ENCODE peak calls at places on chromosome 7, in nine cellular contexts. Z is astrocyte, Y is fibroblast of villous mesenchyme, O is WERI-Rb-1, V is kidney epithelial cell, A is heart left ventricle, R is A549, M is astrocyte of the cerebellum, T is heart right ventricle. K is an unnamed sample.

GRCh38 chr7:73941836-73942551 is 81.0 kb downstream of the TMEM270 start:
- DNase-seq in Z (peak), Y (no peak), O (no peak), V (peak), A (no peak), R (peak), M (peak), T (no peak), K (peak)

GRCh38 chr7:66877577-66878300 is 43.3 kb upstream of the TMEM248 start:
- DNase-seq in Z (no peak), Y (peak), O (no peak), V (no peak), A (no peak), R (no peak), M (no peak), T (no peak), K (no peak)

GRCh38 chr7:47606176-47606575 is 24.3 kb upstream of the TNS3 start:
- DNase-seq in Z (no peak), Y (no peak), O (no peak), V (no peak), A (no peak), R (no peak), M (no peak), T (no peak), K (no peak)

GRCh38 chr7:65832281-65832680 is 40.6 kb upstream of the VKORC1L1 start:
- DNase-seq in Z (peak), Y (peak), O (no peak), V (peak), A (no peak), R (peak), M (peak), T (no peak), K (peak)

GRCh38 chr7:150451833-150452431 is 1.5 kb downstream of the GIMAP8 start:
- DNase-seq in Z (no peak), Y (no peak), O (no peak), V (no peak), A (peak), R (no peak), M (no peak), T (no peak), K (no peak)

GRCh38 chr7:24368161-24368560 is 84.2 kb downstream of the NPY start:
- DNase-seq in Z (no peak), Y (no peak), O (no peak), V (no peak), A (no peak), R (no peak), M (no peak), T (no peak), K (no peak)

GRCh38 chr7:130365511-130366441 is 14.5 kb upstream of the CPA1 start:
- DNase-seq in Z (peak), Y (peak), O (peak), V (peak), A (no peak), R (no peak), M (peak), T (no peak), K (peak)

GRCh38 chr7:123616244-123616643 is 14.6 kb downstream of the ASB15 start:
- DNase-seq in Z (no peak), Y (peak), O (no peak), V (no peak), A (no peak), R (no peak), M (no peak), T (no peak), K (peak)

GRCh38 chr7:43314379-43315158 is 202.1 kb downstream of the HECW1 start:
- DNase-seq in Z (no peak), Y (no peak), O (no peak), V (no peak), A (no peak), R (no peak), M (no peak), T (no peak), K (no peak)

GRCh38 chr7:155804431-155804831 is 7.8 kb downstream of the SHH start:
- DNase-seq in Z (no peak), Y (no peak), O (no peak), V (no peak), A (no peak), R (no peak), M (no peak), T (no peak), K (no peak)

GRCh38 chr7:108824840-108825540 is 255.3 kb downstream of the DNAJB9 start:
- DNase-seq in Z (peak), Y (peak), O (no peak), V (peak), A (peak), R (peak), M (peak), T (peak), K (peak)

GRCh38 chr7:74355091-74355490 is 65.9 kb downstream of the CLIP2 start:
- DNase-seq in Z (peak), Y (peak), O (no peak), V (peak), A (peak), R (peak), M (peak), T (no peak), K (peak)

GRCh38 chr7:30750574-30751256 is 1.2 kb upstream of the INMT start:
- DNase-seq in Z (peak), Y (peak), O (no peak), V (no peak), A (peak), R (no peak), M (peak), T (peak), K (peak)

GRCh38 chr7:94008537-94008936 is 4.4 kb upstream of the BET1 start:
- DNase-seq in Z (peak), Y (no peak), O (no peak), V (peak), A (no peak), R (no peak), M (no peak), T (no peak), K (no peak)

GRCh38 chr7:54985405-54986360 is 33.1 kb upstream of the EGFR start:
- DNase-seq in Z (peak), Y (peak), O (no peak), V (peak), A (no peak), R (peak), M (peak), T (no peak), K (peak)

GRCh38 chr7:141483044-141483443 is 68.2 kb upstream of the AGK start:
- DNase-seq in Z (no peak), Y (no peak), O (no peak), V (no peak), A (no peak), R (peak), M (no peak), T (no peak), K (no peak)

GRCh38 chr7:128891942-128892269 is 18.6 kb downstream of the KCP start:
- DNase-seq in Z (no peak), Y (no peak), O (no peak), V (no peak), A (peak), R (no peak), M (no peak), T (no peak), K (no peak)

GRCh38 chr7:37011151-37011890 is 287.0 kb upstream of the AOAH start:
- DNase-seq in Z (no peak), Y (no peak), O (no peak), V (no peak), A (no peak), R (no peak), M (no peak), T (no peak), K (no peak)

GRCh38 chr7:19118896-19119301 is 1.5 kb upstream of the TWIST1 start:
- DNase-seq in Z (no peak), Y (no peak), O (peak), V (no peak), A (no peak), R (no peak), M (no peak), T (peak), K (no peak)

GRCh38 chr7:16416289-16417282 is 4.8 kb downstream of the CRPPA start:
- DNase-seq in Z (peak), Y (peak), O (no peak), V (no peak), A (no peak), R (no peak), M (peak), T (no peak), K (peak)

GRCh38 chr7:149144996-149145850 is 2.0 kb upstream of the ZNF398 start:
- DNase-seq in Z (no peak), Y (no peak), O (no peak), V (no peak), A (no peak), R (no peak), M (no peak), T (no peak), K (no peak)

GRCh38 chr7:146057958-146058357 is 58.6 kb upstream of the CNTNAP2 start:
- DNase-seq in Z (no peak), Y (no peak), O (no peak), V (no peak), A (no peak), R (no peak), M (no peak), T (no peak), K (no peak)

GRCh38 chr7:149409889-149410288 is 51.0 kb downstream of the ZNF777 start:
- DNase-seq in Z (no peak), Y (no peak), O (no peak), V (no peak), A (no peak), R (no peak), M (no peak), T (no peak), K (no peak)

GRCh38 chr7:39678935-39679690 is 55.7 kb downstream of the RALA start:
- DNase-seq in Z (no peak), Y (peak), O (no peak), V (no peak), A (no peak), R (no peak), M (no peak), T (no peak), K (peak)

GRCh38 chr7:81367335-81367801 is 402.5 kb downstream of the HGF start:
- DNase-seq in Z (peak), Y (peak), O (no peak), V (no peak), A (peak), R (no peak), M (peak), T (no peak), K (peak)

GRCh38 chr7:104967595-104967994 is 46.4 kb upstream of the KMT2E start:
- DNase-seq in Z (peak), Y (no peak), O (no peak), V (no peak), A (no peak), R (no peak), M (no peak), T (no peak), K (peak)

GRCh38 chr7:17646181-17646956 is 293.9 kb downstream of the SNX13 start:
- DNase-seq in Z (peak), Y (peak), O (no peak), V (no peak), A (no peak), R (peak), M (peak), T (no peak), K (peak)

GRCh38 chr7:17651296-17651695 is 289.0 kb downstream of the SNX13 start:
- DNase-seq in Z (no peak), Y (no peak), O (no peak), V (no peak), A (no peak), R (no peak), M (no peak), T (no peak), K (peak)

GRCh38 chr7:17654940-17655339 is 285.4 kb downstream of the SNX13 start:
- DNase-seq in Z (no peak), Y (no peak), O (no peak), V (no peak), A (no peak), R (no peak), M (no peak), T (no peak), K (no peak)

DNA sequence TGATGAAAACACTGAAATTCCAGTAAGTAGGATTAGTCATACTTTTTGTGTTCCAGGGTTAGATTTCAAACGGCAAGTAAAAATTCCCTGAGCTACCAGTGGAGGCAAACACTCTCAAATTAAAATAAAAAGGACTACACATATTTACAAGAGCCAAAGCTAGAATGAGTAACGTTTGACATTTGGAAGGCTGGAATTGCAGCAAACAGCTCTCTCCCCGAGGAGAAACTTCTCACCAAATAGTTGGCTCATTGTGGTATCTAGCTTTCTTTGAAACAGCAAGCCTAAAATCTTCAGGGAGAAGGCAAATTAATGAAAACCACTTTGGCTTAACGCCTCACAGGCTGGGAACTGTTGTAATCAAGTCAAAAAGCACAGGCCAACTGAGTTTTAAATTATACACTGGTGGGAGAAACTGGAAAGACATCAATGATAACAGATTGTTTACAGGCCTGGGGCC is 288.3 kb downstream of the SNX13 start:
- DNase-seq in Z (peak), Y (peak), O (no peak), V (no peak), A (no peak), R (peak), M (peak), T (no peak), K (peak)
- TF ChIP-seq CTCF in Z (peak), Y (peak), O (no peak), V (peak), A (no peak), R (peak), M (peak), T (no peak), K (peak)

DNA sequence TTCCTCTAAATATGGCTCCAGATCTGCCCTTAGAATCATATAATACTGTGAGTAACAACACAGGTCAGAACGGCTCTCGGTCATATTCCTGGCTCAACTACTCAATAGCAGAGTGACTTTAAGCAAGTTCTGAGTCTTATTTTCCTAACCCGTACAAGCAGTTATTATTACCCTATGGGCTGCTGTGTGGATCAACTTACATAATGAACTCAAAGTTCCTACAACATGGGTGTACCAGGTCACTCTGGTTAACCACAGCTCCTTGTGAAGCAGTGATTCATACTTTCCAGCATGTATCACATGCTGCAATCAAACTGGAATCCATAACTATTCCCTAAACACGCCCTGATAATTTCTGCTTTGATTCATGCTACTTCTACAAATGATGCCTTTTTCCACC is 107.3 kb downstream of the LRRN3 start:
- DNase-seq in Z (peak), Y (peak), O (no peak), V (peak), A (no peak), R (peak), M (peak), T (no peak), K (peak)
- H3K4me3 ChIP-seq in Z (no peak), Y (no peak), O (no peak), V (no peak), A (no peak), R (no peak), M (no peak), T (no peak), K (no peak)

GRCh38 chr7:157412021-157412443 is 75.2 kb downstream of the DNAJB6 start:
- DNase-seq in Z (peak), Y (peak), O (no peak), V (no peak), A (no peak), R (no peak), M (peak), T (no peak), K (peak)

GRCh38 chr7:157409753-157410727 is 73.2 kb downstream of the DNAJB6 start:
- DNase-seq in Z (no peak), Y (no peak), O (no peak), V (no peak), A (no peak), R (no peak), M (no peak), T (peak), K (no peak)

GRCh38 chr7:157412491-157413180 is 75.8 kb downstream of the DNAJB6 start:
- DNase-seq in Z (no peak), Y (no peak), O (no peak), V (no peak), A (no peak), R (no peak), M (no peak), T (no peak), K (no peak)

GRCh38 chr7:157410831-157411556 is 74.2 kb downstream of the DNAJB6 start:
- DNase-seq in Z (no peak), Y (no peak), O (no peak), V (no peak), A (no peak), R (no peak), M (no peak), T (no peak), K (no peak)

GRCh38 chr7:157411580-157411979 is 74.8 kb downstream of the DNAJB6 start:
- DNase-seq in Z (no peak), Y (no peak), O (no peak), V (no peak), A (no peak), R (no peak), M (no peak), T (no peak), K (no peak)
- TF ChIP-seq CTCF in Z (no peak), Y (no peak), O (no peak), V (no peak), A (no peak), R (no peak), M (no peak), T (no peak), K (no peak)

GRCh38 chr7:1503816-1504775 is at the start of gene INTS1:
- DNase-seq in Z (peak), Y (peak), O (peak), V (peak), A (peak), R (peak), M (peak), T (peak), K (peak)

GRCh38 chr7:1508277-1508758 is 4.1 kb upstream of the INTS1 start:
- DNase-seq in Z (no peak), Y (no peak), O (no peak), V (no peak), A (no peak), R (no peak), M (no peak), T (no peak), K (no peak)

GRCh38 chr7:1502845-1503244 is 1.3 kb downstream of the INTS1 start:
- DNase-seq in Z (no peak), Y (no peak), O (no peak), V (no peak), A (no peak), R (no peak), M (no peak), T (no peak), K (no peak)

GRCh38 chr7:1503390-1503789 is 799 bp downstream of the INTS1 start:
- DNase-seq in Z (no peak), Y (no peak), O (no peak), V (no peak), A (no peak), R (no peak), M (no peak), T (peak), K (no peak)

DNA sequence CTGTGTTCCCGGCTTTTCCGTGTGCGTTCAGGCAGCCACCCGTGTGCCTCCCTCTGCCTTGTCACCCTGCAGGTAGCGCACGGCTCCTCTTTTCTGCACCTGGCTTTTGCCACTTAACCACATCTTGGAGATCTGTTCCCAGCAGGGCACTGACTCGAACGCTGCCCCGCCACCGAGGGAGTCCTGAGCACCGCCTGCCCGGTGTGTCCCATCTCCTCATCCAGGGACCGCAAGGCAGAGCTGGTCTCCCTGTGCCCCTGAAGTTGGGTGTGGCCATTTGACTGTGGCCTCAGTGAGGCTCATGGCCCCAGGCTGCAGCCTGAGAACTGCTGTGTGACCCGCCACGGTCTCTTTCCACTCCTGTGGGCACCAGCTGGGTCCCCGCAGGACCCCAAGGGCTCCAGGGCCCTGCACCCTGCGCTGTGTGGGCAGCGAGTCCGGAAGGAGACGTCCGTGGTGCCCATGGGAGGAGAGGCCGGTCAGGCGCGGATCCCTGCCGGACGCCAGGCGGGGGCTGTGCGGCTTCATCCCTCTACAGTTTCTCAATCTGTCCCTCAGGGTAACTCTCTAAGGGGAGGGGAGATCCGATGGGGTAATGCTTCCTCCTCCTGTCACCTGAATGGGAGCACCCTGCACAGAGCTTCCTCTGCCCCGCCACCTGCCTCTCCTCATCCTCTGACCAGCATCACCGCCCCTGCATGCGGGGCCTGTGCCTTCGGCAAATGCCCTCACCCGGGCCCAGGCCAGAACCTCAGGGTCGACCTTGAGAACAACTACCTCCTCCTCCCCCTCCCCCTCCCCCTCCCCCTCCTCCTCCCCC is 1.8 kb upstream of the INTS1 start:
- DNase-seq in Z (no peak), Y (no peak), O (peak), V (no peak), A (no peak), R (peak), M (no peak), T (no peak), K (no peak)
- H3K4me3 ChIP-seq in Z (no peak), Y (no peak), O (no peak), V (no peak), A (no peak), R (no peak), M (no peak), T (no peak), K (no peak)

K was measured in fibroblast of the aortic adventitia.